ENCODE peak calls at places on chromosomes 7 and 10, in six cellular contexts. S is stomach; I is GF-D8; J is prostate gland; K is activated naive CD8-positive, alpha-beta T cell treated with anti-CD3 and anti-CD28 coated beads for 36 hours; M is T47D. L is an unnamed sample.

GRCh38 chr7:122306320-122307227 is 2.0 kb upstream of the FEZF1 start:
- DNase-seq in S (no peak), I (no peak), J (no peak), K (no peak), M (no peak), L (no peak)

GRCh38 chr7:92158660-92159575 is 20.0 kb downstream of the LRRD1 start:
- DNase-seq in S (no peak), I (no peak), J (no peak), K (no peak), M (no peak), L (no peak)

GRCh38 chr7:94064541-94065191 is 60.5 kb upstream of the BET1 start:
- DNase-seq in S (no peak), I (peak), J (no peak), K (no peak), M (no peak), L (no peak)

GRCh38 chr10:26879744-26880143 is 19.0 kb upstream of the ABI1 start:
- DNase-seq in S (peak), I (peak), J (no peak), K (no peak), M (peak), L (peak)

GRCh38 chr7:137772748-137773147 is 74.0 kb downstream of the DGKI start:
- DNase-seq in S (no peak), I (no peak), J (no peak), K (no peak), M (no peak), L (no peak)

GRCh38 chr7:81447351-81447952 is 322.4 kb downstream of the HGF start:
- DNase-seq in S (no peak), I (no peak), J (peak), K (no peak), M (peak), L (no peak)

GRCh38 chr10:29642996-29643395 is 8.2 kb upstream of the SVIL start:
- DNase-seq in S (no peak), I (no peak), J (no peak), K (no peak), M (no peak), L (no peak)

GRCh38 chr7:21076054-21076453 is 289.4 kb upstream of the SP8 start:
- DNase-seq in S (no peak), I (no peak), J (no peak), K (no peak), M (no peak), L (no peak)

GRCh38 chr7:157769016-157769869 is 432.4 kb downstream of the DNAJB6 start:
- DNase-seq in S (no peak), I (no peak), J (no peak), K (no peak), M (no peak), L (no peak)

GRCh38 chr10:119769886-119770285 is 44.0 kb downstream of the INPP5F start:
- DNase-seq in S (no peak), I (no peak), J (no peak), K (no peak), M (no peak), L (no peak)

GRCh38 chr10:110619514-110619913 is 24.6 kb upstream of the RBM20 start:
- DNase-seq in S (no peak), I (no peak), J (no peak), K (no peak), M (no peak), L (no peak)

GRCh38 chr7:100503350-100503735 is 19.6 kb downstream of the NYAP1 start:
- DNase-seq in S (no peak), I (no peak), J (no peak), K (no peak), M (no peak), L (no peak)

GRCh38 chr7:14835399-14835798 is 67.2 kb downstream of the DGKB start:
- DNase-seq in S (no peak), I (no peak), J (no peak), K (no peak), M (no peak), L (no peak)

GRCh38 chr7:27972272-27972671 is 208.3 kb downstream of the JAZF1 start:
- DNase-seq in S (no peak), I (no peak), J (no peak), K (no peak), M (no peak), L (no peak)

GRCh38 chr10:95655571-95656290 is 780 bp downstream of the ALDH18A1 start:
- DNase-seq in S (no peak), I (no peak), J (peak), K (no peak), M (no peak), L (no peak)

GRCh38 chr7:112990619-112991018 is 96.0 kb downstream of the GPR85 start:
- DNase-seq in S (no peak), I (no peak), J (no peak), K (no peak), M (no peak), L (no peak)

GRCh38 chr7:96308253-96308949 is 13.5 kb downstream of the SLC25A13 start:
- DNase-seq in S (no peak), I (no peak), J (no peak), K (no peak), M (no peak), L (no peak)

GRCh38 chr7:42154168-42154567 is 82.8 kb downstream of the GLI3 start:
- DNase-seq in S (no peak), I (no peak), J (no peak), K (no peak), M (no peak), L (no peak)

GRCh38 chr10:67705921-67706320 is 9.9 kb upstream of the CTNNA3 start:
- DNase-seq in S (no peak), I (no peak), J (no peak), K (no peak), M (no peak), L (no peak)

GRCh38 chr10:32372000-32372875 is 25.3 kb upstream of the EPC1 start:
- DNase-seq in S (peak), I (no peak), J (no peak), K (no peak), M (no peak), L (no peak)

GRCh38 chr7:25069900-25070443 is 55.1 kb downstream of the CYCS start:
- DNase-seq in S (peak), I (peak), J (peak), K (peak), M (peak), L (no peak)

L was measured in caudate nucleus.